ENCODE peak calls at places on chromosomes 13 and 19, in ten cellular contexts. I, S, K, H, D, B, V, W, J and X are unnamed samples.
A peak's percentile ranks its signal among the peaks of the same experiment; 100 is the strongest.

GRCh38 chr19:4279530-4280422 is 710 bp downstream of the SHD start:
- DNase-seq in H (no peak), B (no peak), J (no peak), D (no peak), I (no peak), S (no peak), V (no peak), W (no peak), K (no peak), X (no peak)

GRCh38 chr13:33577037-33577436 is 240.9 kb upstream of the RFC3 start:
- DNase-seq in I (no peak), J (no peak), V (no peak), D (no peak), H (peak; percentile 5), S (no peak), W (no peak), K (no peak), B (no peak), X (no peak)

GRCh38 chr19:15118789-15119494 is 11.7 kb downstream of the SYDE1 start:
- DNase-seq in W (no peak), S (no peak), B (no peak), J (no peak), V (no peak), D (no peak), K (no peak), H (no peak), I (no peak), X (no peak)

GRCh38 chr19:41740415-41741243 is 14.7 kb upstream of the CEACAM6 start:
- DNase-seq in K (no peak), B (no peak), W (no peak), J (no peak), D (no peak), V (no peak), H (no peak), I (no peak), S (no peak), X (no peak)

GRCh38 chr19:294819-295686 is 3.9 kb upstream of the PLPP2 start:
- DNase-seq in W (peak; percentile 45), S (no peak), J (peak; percentile 58), K (peak; percentile 38), D (no peak), H (no peak), B (no peak), I (no peak), V (peak; percentile 42), X (no peak)

GRCh38 chr13:75919660-75920199 is 283.6 kb downstream of the LMO7 start:
- DNase-seq in D (no peak), I (no peak), S (no peak), K (no peak), H (no peak), B (no peak), W (no peak), V (no peak), J (no peak), X (no peak)

GRCh38 chr13:31424130-31424729 is 224.5 kb downstream of the B3GLCT start:
- DNase-seq in I (peak; percentile 34), J (peak; percentile 56), W (peak; percentile 83), K (peak; percentile 24), V (peak; percentile 71), B (peak; percentile 83), H (peak; percentile 62), D (peak; percentile 41), S (peak; percentile 69), X (peak; percentile 22)

GRCh38 chr19:33687761-33688656 is 66.3 kb downstream of the CHST8 start:
- DNase-seq in D (no peak), I (no peak), J (no peak), V (no peak), K (no peak), S (no peak), H (no peak), B (no peak), W (no peak), X (no peak)

GRCh38 chr19:13803038-13803437 is 7.8 kb downstream of the ZSWIM4 start:
- DNase-seq in K (no peak), I (no peak), B (peak; percentile 39), V (no peak), S (no peak), J (no peak), H (no peak), D (no peak), W (no peak), X (no peak)

GRCh38 chr19:3969435-3970312 is 1.2 kb downstream of the DAPK3 start:
- DNase-seq in H (peak; percentile 95), W (peak; percentile 95), J (no peak), D (peak; percentile 32), S (no peak), K (no peak), V (no peak), B (no peak), I (no peak), X (peak; percentile 89)

GRCh38 chr13:28489536-28489935 is 5.4 kb downstream of the FLT1 start:
- DNase-seq in H (no peak), J (no peak), S (no peak), V (no peak), B (no peak), D (no peak), I (no peak), W (peak; percentile 50), K (no peak), X (no peak)

GRCh38 chr13:105660550-105660949 is 874.9 kb downstream of the EFNB2 start:
- DNase-seq in I (no peak), W (no peak), S (no peak), K (no peak), J (no peak), D (no peak), B (no peak), V (no peak), H (no peak), X (no peak)

GRCh38 chr13:48233886-48234488 is 981 bp downstream of the ITM2B start:
- DNase-seq in H (no peak), W (peak; percentile 62), V (no peak), D (no peak), K (no peak), J (no peak), B (no peak), I (no peak), S (no peak), X (no peak)

GRCh38 chr13:75326173-75327131 is 155.5 kb downstream of the TBC1D4 start:
- DNase-seq in K (no peak), J (no peak), I (no peak), B (no peak), V (no peak), D (no peak), H (peak; percentile 47), W (no peak), S (no peak), X (no peak)

GRCh38 chr13:65287405-65287804 is 1942.7 kb downstream of the PCDH9 start:
- DNase-seq in W (no peak), H (no peak), V (no peak), J (no peak), D (no peak), B (no peak), K (no peak), S (no peak), I (no peak), X (no peak)

GRCh38 chr19:611506-611869 is 21.8 kb downstream of the HCN2 start:
- DNase-seq in D (peak; percentile 71), V (no peak), B (no peak), K (no peak), I (peak; percentile 96), S (no peak), J (no peak), W (peak; percentile 98), H (peak; percentile 70), X (peak; percentile 57)

GRCh38 chr13:66994097-66994496 is 236.0 kb downstream of the PCDH9 start:
- DNase-seq in H (peak; percentile 66), V (peak; percentile 79), W (no peak), B (peak; percentile 54), S (peak; percentile 45), D (peak; percentile 43), J (peak; percentile 32), I (no peak), K (peak; percentile 31), X (no peak)

GRCh38 chr13:94967183-94968039 is 255.1 kb upstream of the SOX21 start:
- DNase-seq in D (no peak), J (peak; percentile 34), S (no peak), B (no peak), V (peak; percentile 2), K (no peak), I (no peak), H (no peak), W (peak; percentile 37), X (no peak)

GRCh38 chr13:33927315-33927714 is 109.4 kb downstream of the RFC3 start:
- DNase-seq in D (no peak), H (peak; percentile 55), B (no peak), I (no peak), W (peak; percentile 33), K (no peak), J (no peak), V (peak; percentile 3), S (no peak), X (no peak)

GRCh38 chr13:107117327-107118012 is 549.5 kb upstream of the ARGLU1 start:
- DNase-seq in S (no peak), V (no peak), W (no peak), J (no peak), D (no peak), I (no peak), H (no peak), K (no peak), B (no peak), X (no peak)

GRCh38 chr13:67330149-67330548 is 100.0 kb upstream of the PCDH9 start:
- DNase-seq in H (no peak), I (no peak), S (no peak), W (no peak), B (no peak), D (no peak), J (no peak), V (no peak), K (no peak), X (no peak)

GRCh38 chr13:34201050-34201913 is 383.3 kb downstream of the RFC3 start:
- DNase-seq in V (no peak), I (peak; percentile 51), B (no peak), H (no peak), K (no peak), W (peak; percentile 11), S (no peak), J (no peak), D (peak; percentile 15), X (peak; percentile 30)

GRCh38 chr19:2109278-2109864 is 12.7 kb downstream of the IZUMO4 start:
- DNase-seq in I (no peak), W (no peak), V (no peak), J (no peak), K (no peak), D (no peak), H (no peak), S (no peak), B (no peak), X (no peak)

GRCh38 chr13:30718661-30719520 is 16.5 kb upstream of the ALOX5AP start:
- DNase-seq in J (no peak), K (no peak), B (no peak), V (no peak), D (peak; percentile 34), H (peak; percentile 85), W (peak; percentile 97), I (peak; percentile 82), S (no peak), X (peak; percentile 77)

GRCh38 chr13:48476215-48476614 is 56.7 kb downstream of the RCBTB2 start:
- DNase-seq in H (no peak), I (no peak), K (no peak), B (no peak), D (no peak), S (no peak), J (no peak), V (no peak), W (no peak), X (no peak)

GRCh38 chr13:20035130-20035529 is 76.6 kb downstream of the ZMYM2 start:
- DNase-seq in B (no peak), W (no peak), J (no peak), D (no peak), I (no peak), S (no peak), H (no peak), K (no peak), V (no peak), X (no peak)

GRCh38 chr13:32246468-32246867 is 68.7 kb downstream of the ZAR1L start:
- DNase-seq in K (no peak), V (peak; percentile 60), B (peak; percentile 43), J (peak; percentile 24), W (peak; percentile 77), S (peak; percentile 40), D (peak; percentile 31), H (peak; percentile 61), I (peak; percentile 48), X (no peak)

GRCh38 chr13:57624565-57625435 is 6.7 kb upstream of the PCDH17 start:
- DNase-seq in K (no peak), V (peak; percentile 16), D (peak; percentile 21), J (peak; percentile 22), S (no peak), B (peak; percentile 56), W (peak; percentile 36), I (no peak), H (peak; percentile 34), X (no peak)